ENCODE peak calls at places on chromosomes 5 and 9, in five cellular contexts. A, B, Y, F and P are unnamed samples. For H3K27me3, the result is how much of the 10 kb centered on the place peaks cover.

GRCh38 chr5:83034036-83034435 is 43.2 kb downstream of the TMEM167A start:
- DNase-seq in A (no peak), B (no peak), Y (no peak), F (no peak), P (no peak)

GRCh38 chr5:56176155-56176798 is 56.9 kb downstream of the ANKRD55 start:
- DNase-seq in A (peak), B (no peak), Y (no peak), F (no peak), P (peak)

GRCh38 chr5:35246411-35246810 is 16.1 kb upstream of the PRLR start:
- DNase-seq in A (no peak), B (no peak), Y (peak), F (no peak), P (no peak)

GRCh38 chr9:131233989-131234388 is 42.3 kb downstream of the FAM78A start:
- DNase-seq in A (no peak), B (no peak), Y (no peak), F (no peak), P (no peak)

GRCh38 chr5:61567337-61567736 is 235.3 kb downstream of the ZSWIM6 start:
- DNase-seq in A (no peak), B (no peak), Y (no peak), F (no peak), P (no peak)

GRCh38 chr5:178661836-178662540 is 35.1 kb upstream of the CLK4 start:
- DNase-seq in A (no peak), B (no peak), Y (no peak), F (no peak), P (no peak)

GRCh38 chr5:37847978-37848425 is 8.2 kb upstream of the GDNF start:
- DNase-seq in A (no peak), B (peak), Y (no peak), F (no peak), P (peak)

GRCh38 chr9:77896269-77897245 is 135.1 kb downstream of the GNAQ start:
- DNase-seq in A (no peak), B (no peak), Y (no peak), F (no peak), P (no peak)

GRCh38 chr5:159105318-159106053 is 5.8 kb upstream of the EBF1 start:
- DNase-seq in A (no peak), B (no peak), Y (peak), F (no peak), P (no peak)

GRCh38 chr9:81266674-81267073 is 422.7 kb downstream of the TLE1 start:
- DNase-seq in A (no peak), B (peak), Y (no peak), F (no peak), P (no peak)

GRCh38 chr5:59276277-59276647 is 617.3 kb downstream of the PDE4D start:
- DNase-seq in A (no peak), B (no peak), Y (no peak), F (no peak), P (no peak)

GRCh38 chr5:57482671-57483106 is at the start of gene ACTBL2:
- DNase-seq in A (no peak), B (peak), Y (no peak), F (no peak), P (no peak)

GRCh38 chr9:115923903-115924668 is 229.5 kb upstream of the PAPPA start:
- DNase-seq in A (no peak), B (no peak), Y (no peak), F (no peak), P (peak)

GRCh38 chr5:154395407-154396106 is 50.2 kb upstream of the SAP30L start:
- DNase-seq in A (peak), B (peak), Y (peak), F (no peak), P (no peak)

DNA sequence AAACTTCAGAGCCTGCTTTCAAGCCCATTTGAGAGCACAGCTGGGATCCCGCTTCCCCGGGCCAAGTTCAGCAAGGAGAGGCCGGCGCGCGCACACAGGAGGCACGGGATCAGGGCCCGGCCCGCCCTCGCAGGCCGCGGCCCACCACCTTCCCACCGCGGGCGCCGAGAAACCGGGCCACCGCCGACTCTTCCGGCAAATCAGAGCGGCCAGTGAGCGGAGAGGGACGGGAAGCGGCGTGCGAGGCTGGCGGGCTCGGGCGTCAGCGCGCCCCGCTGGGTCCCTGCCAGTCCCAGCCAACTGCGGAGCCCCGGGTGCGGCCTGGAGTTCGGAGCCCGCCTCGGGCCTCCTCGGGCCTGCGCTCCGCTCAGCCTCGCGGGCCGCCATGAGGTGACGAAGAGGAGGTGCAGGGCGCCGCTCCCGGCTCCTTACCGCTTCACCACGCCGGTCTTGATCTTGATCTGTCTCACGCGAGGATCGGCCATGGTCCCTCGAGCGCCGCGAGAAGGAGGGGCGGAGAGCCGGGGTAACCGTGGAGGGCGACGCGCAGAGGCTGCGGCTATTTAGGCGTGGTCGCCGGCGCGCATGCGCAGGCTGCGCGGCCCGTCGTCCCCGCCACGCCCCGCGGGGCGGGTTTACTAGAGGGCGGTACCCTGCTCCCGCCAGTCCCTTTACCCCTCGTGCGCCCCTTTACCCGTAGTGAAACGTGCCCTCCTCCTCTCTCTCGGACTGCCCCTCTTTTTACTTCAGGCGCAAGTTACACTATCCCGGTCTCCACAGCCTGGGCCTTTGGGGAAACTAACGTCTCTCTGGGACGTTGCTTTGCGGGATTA is at the start of gene TBCA:
- DNase-seq in A (peak), B (peak), Y (peak), F (peak), P (peak)
- TF ChIP-seq CTCF in A (no peak), B (no peak), Y (no peak), F (no peak), P (no peak)

GRCh38 chr9:122228191-122228905 is 409 bp downstream of the LHX6 start:
- DNase-seq in A (no peak), B (no peak), Y (peak), F (no peak), P (no peak)
- H3K27me3 ChIP-seq in A (under half), B (under half), Y (half or more), F (under half), P (half or more)

DNA sequence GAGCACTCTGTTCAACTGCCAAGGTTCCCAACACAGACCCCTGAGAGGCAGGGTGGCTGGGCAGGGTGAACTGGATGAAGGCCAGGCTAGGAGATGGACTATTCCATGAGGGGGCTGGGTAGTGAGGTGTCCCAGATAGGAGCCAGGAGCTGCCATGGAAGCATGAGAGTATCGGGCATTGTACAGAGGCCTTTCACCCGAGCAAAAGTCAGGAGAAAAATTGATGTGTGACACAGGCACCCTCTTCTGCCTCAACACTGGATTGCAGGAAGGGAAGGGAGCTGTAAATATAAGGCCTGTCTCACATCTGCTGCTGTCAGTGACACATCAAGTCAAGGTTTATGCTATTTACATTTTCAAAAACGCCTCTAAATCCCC is 74.6 kb downstream of the UBAP1 start:
- DNase-seq in A (no peak), B (peak), Y (no peak), F (no peak), P (no peak)
- TF ChIP-seq CTCF in A (peak), B (peak), Y (peak), F (peak), P (peak)

DNA sequence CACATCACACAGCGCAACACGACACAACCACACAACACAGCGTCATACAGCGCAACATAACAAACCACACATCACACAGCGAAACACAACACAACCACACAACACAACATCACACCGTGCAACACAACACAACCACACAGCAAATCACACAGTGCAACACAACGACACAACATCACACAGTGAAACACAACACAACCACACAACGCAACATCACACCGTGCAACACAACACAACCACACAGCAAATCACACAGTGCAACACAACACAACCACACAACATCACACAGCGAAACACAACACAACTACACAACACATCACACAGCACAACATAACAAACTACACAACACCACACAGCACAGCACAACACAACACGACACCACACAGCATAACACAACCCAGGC is 40.4 kb upstream of the PTCH1 start:
- DNase-seq in A (no peak), B (no peak), Y (no peak), F (no peak), P (no peak)
- H3K27me3 ChIP-seq in A (under half), B (under half), Y (half or more), F (under half), P (under half)

GRCh38 chr9:126514037-126514821 is 99.5 kb upstream of the LMX1B start:
- DNase-seq in A (peak), B (peak), Y (peak), F (peak), P (no peak)
- TF ChIP-seq CTCF in A (peak), B (peak), Y (peak), F (peak), P (peak)